ENCODE peak calls at places on chromosomes 2 and 18, in four cellular contexts. M is HepG2, T is WTC11, C is K562. X is an unnamed sample.

GRCh38 chr2:1493361-1494126 is 80.3 kb downstream of the TPO start:
- DNase-seq in T (peak; percentile 5), M (no peak), C (no peak), X (no peak)

GRCh38 chr2:127142663-127143630 is 36.0 kb upstream of the BIN1 start:
- DNase-seq in C (no peak), M (no peak), T (no peak), X (peak; percentile 3)

GRCh38 chr2:20093263-20094141 is 42.1 kb upstream of the LAPTM4A start:
- DNase-seq in T (peak; percentile 53), M (peak; percentile 95), C (peak; percentile 61), X (peak; percentile 66)

GRCh38 chr2:128520787-128521186 is 202.1 kb upstream of the HS6ST1 start:
- DNase-seq in M (no peak), C (no peak), T (no peak), X (no peak)

GRCh38 chr2:221673248-221673647 is 101.1 kb upstream of the EPHA4 start:
- DNase-seq in M (no peak), C (no peak), T (no peak), X (no peak)

GRCh38 chr18:75923169-75923568 is 495.7 kb upstream of the SMIM21 start:
- DNase-seq in T (no peak), M (no peak), C (no peak), X (no peak)

GRCh38 chr2:10285191-10285577 is 17.5 kb upstream of the HPCAL1 start:
- DNase-seq in C (no peak), M (no peak), T (no peak), X (no peak)

GRCh38 chr18:10453885-10454772 is at the start of gene APCDD1:
- DNase-seq in C (no peak), T (peak; percentile 70), M (peak; percentile 21), X (peak; percentile 50)

GRCh38 chr2:207801259-207801658 is 31.6 kb upstream of the FZD5 start:
- DNase-seq in T (no peak), C (peak; percentile 23), M (peak; percentile 78), X (no peak)

GRCh38 chr2:146981921-146982320 is 862.9 kb upstream of the ACVR2A start:
- DNase-seq in T (no peak), M (no peak), C (no peak), X (no peak)

GRCh38 chr2:122072666-122073065 is 317.2 kb downstream of the TSN start:
- DNase-seq in T (no peak), M (no peak), C (no peak), X (no peak)

GRCh38 chr2:168915433-168916328 is 14.6 kb downstream of the G6PC2 start:
- DNase-seq in C (no peak), M (no peak), T (no peak), X (no peak)

GRCh38 chr18:34956663-34957062 is 84.5 kb upstream of the MAPRE2 start:
- DNase-seq in C (no peak), T (no peak), M (no peak), X (no peak)

GRCh38 chr2:209314641-209315040 is 109.2 kb upstream of the MAP2 start:
- DNase-seq in C (no peak), T (no peak), M (no peak), X (no peak)

GRCh38 chr18:13240060-13240725 is 21.6 kb downstream of the LDLRAD4 start:
- DNase-seq in T (no peak), M (no peak), C (no peak), X (no peak)

GRCh38 chr2:105802587-105802986 is 57.9 kb downstream of the NCK2 start:
- DNase-seq in C (peak; percentile 36), T (no peak), M (no peak), X (no peak)

GRCh38 chr2:135785032-135785431 is 43.4 kb downstream of the UBXN4 start:
- DNase-seq in T (no peak), M (peak; percentile 45), C (no peak), X (no peak)

GRCh38 chr2:238573065-238573778 is 146.5 kb downstream of the ASB1 start:
- DNase-seq in C (peak; percentile 15), T (peak; percentile 66), M (peak; percentile 34), X (peak; percentile 60)

GRCh38 chr2:194424683-194425209 is 1232.3 kb upstream of the SLC39A10 start:
- DNase-seq in T (no peak), M (no peak), C (no peak), X (no peak)

GRCh38 chr2:55045685-55046221 is 4.5 kb downstream of the RTN4 start:
- DNase-seq in C (no peak), T (no peak), M (peak; percentile 25), X (no peak)

GRCh38 chr2:96258393-96259022 is 7.3 kb downstream of the TMEM127 start:
- DNase-seq in M (no peak), T (no peak), C (no peak), X (no peak)

GRCh38 chr2:176125215-176126054 is 2.9 kb downstream of the HOXD9 start:
- DNase-seq in C (no peak), M (no peak), T (no peak), X (no peak)

GRCh38 chr18:13377496-13377895 is 158.9 kb downstream of the LDLRAD4 start:
- DNase-seq in M (no peak), C (no peak), T (no peak), X (no peak)

GRCh38 chr2:130162968-130163367 is 18.1 kb upstream of the CCDC74B start:
- DNase-seq in T (no peak), M (no peak), C (no peak), X (no peak)

GRCh38 chr2:217510790-217511291 is 492.0 kb downstream of the TNS1 start:
- DNase-seq in M (peak; percentile 69), T (peak; percentile 58), C (peak; percentile 59), X (peak; percentile 77)

GRCh38 chr2:8447610-8448221 is 234.1 kb upstream of the ID2 start:
- DNase-seq in M (no peak), C (no peak), T (no peak), X (no peak)

GRCh38 chr2:161090401-161090800 is 69.8 kb upstream of the TANK start:
- DNase-seq in C (no peak), M (no peak), T (no peak), X (no peak)

GRCh38 chr2:239225456-239225855 is 175.4 kb downstream of the HDAC4 start:
- DNase-seq in T (no peak), C (no peak), M (no peak), X (no peak)

GRCh38 chr2:10141736-10142639 is 19.4 kb downstream of the RRM2 start:
- DNase-seq in C (peak; percentile 29), M (no peak), T (peak; percentile 68), X (peak; percentile 62)

GRCh38 chr18:7177131-7177744 is 53.7 kb upstream of the LRRC30 start:
- DNase-seq in T (peak; percentile 57), M (peak; percentile 45), C (peak; percentile 65), X (peak; percentile 58)

GRCh38 chr2:209495855-209496585 is 72.2 kb downstream of the MAP2 start:
- DNase-seq in T (no peak), C (no peak), M (peak; percentile 86), X (peak; percentile 68)

GRCh38 chr2:25312958-25313710 is 28.6 kb downstream of the DNMT3A start:
- DNase-seq in C (no peak), T (no peak), M (no peak), X (no peak)

GRCh38 chr2:25316101-25316500 is 25.6 kb downstream of the DNMT3A start:
- DNase-seq in C (no peak), M (no peak), T (no peak), X (no peak)

GRCh38 chr2:25315316-25315680 is 26.4 kb downstream of the DNMT3A start:
- DNase-seq in M (no peak), C (no peak), T (no peak), X (no peak)

GRCh38 chr2:25313711-25314513 is 27.8 kb downstream of the DNMT3A start:
- DNase-seq in C (no peak), T (no peak), M (no peak), X (no peak)

DNA sequence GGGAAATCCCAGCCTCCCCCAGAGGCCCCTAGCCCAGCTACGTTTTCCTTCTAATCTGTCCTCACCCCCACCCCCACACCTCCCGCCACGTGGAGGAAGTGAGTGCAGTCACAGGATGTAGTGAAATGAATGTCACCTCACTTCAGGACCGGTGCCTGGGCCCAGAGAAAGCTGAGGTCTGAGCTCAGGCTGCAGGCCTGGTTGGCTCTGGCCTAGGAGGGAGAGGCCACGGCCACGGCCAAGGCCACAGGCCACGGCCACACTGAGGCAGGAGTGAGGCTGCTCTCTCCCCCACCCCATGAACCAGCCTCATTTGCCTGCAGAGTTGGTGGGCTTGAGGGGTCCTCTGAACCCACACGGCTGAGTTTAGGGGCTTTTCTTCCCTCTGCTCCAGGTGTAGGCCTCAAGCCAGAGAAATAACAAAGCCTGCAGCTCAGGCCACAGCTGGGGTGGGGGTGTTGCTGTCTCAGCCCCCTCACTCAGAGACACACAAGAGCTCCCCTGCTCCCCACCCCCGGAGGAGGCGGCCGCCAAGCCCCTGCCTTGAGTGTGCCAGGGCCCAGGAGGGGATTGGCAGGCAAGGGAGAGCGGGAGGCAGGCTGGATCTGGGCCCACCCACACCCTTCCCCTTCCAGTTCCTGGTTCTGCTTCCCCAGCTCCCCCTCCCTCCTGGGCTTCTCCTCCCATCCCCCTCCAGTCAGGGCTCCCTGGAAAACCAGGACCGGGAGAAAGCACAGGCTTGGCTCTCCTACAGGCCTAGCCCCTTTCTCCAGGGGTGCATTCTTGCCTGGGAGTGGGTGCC is 27.0 kb downstream of the DNMT3A start:
- DNase-seq in C (no peak), T (peak; percentile 80), M (peak; percentile 41), X (no peak)
- TF ChIP-seq ELF4 in C (no peak), T (no peak), M (no peak), X (no peak)

GRCh38 chr18:77092104-77093066 is 40.2 kb downstream of the MBP start:
- DNase-seq in C (no peak), T (no peak), M (no peak), X (no peak)

GRCh38 chr18:77091366-77091765 is 41.2 kb downstream of the MBP start:
- DNase-seq in C (no peak), T (no peak), M (no peak), X (no peak)

GRCh38 chr18:77093067-77093430 is 39.5 kb downstream of the MBP start:
- DNase-seq in C (no peak), T (no peak), M (no peak), X (no peak)

GRCh38 chr18:77095356-77096030 is 37.1 kb downstream of the MBP start:
- DNase-seq in C (no peak), T (no peak), M (no peak), X (no peak)

DNA sequence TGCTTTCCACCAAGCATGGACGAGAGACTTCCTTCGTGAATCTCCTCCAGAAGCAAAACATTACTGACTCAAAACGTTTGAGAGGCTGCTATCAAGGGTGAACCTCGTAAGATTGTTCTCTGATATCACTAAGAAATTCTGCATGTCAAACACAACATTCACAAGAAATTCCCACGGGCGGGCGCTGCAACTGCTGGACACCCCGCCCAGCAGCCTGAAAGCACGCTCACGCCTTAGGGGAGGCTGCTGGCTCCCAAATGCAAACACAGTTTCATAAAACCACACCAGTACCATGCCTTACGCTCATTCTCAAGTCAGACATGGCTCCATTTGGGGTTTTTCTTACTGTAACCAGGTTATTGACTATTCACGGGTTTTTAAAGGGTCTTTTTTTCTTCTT is 39.0 kb downstream of the MBP start:
- DNase-seq in T (no peak), C (no peak), M (no peak), X (no peak)
- TF ChIP-seq ELF4 in T (no peak), C (no peak), M (no peak), X (no peak)

GRCh38 chr2:229363126-229363814 is 92.2 kb upstream of the PID1 start:
- DNase-seq in M (no peak), C (no peak), T (no peak), X (no peak)
- TF ChIP-seq ELF4 in M (no peak), C (no peak), T (no peak), X (no peak)

DNA sequence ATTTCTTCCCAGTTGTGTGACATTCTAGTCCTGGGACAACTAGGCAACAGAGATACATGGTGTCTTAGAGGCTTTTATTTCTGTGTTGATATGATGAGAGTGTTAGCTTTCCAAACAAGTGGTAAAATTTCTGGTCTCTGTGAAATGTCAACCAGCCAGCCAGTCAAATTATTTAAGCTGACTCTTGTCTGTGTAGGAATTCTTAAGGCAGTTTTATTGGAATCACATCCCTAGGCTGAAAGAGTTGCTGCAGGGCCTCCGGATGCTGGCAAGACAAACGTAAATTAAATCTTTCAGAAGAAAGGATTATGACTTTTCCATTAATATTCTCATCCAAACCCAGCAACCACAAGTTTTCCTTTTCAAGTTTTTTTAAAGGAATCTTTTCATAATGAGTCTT is 44.6 kb downstream of the SERPINB7 start:
- DNase-seq in C (no peak), T (no peak), M (no peak), X (no peak)
- TF ChIP-seq ELF4 in C (no peak), T (no peak), M (no peak), X (no peak)